ENCODE peak calls at places on chromosomes 3 and 15, in four cellular contexts. A is T1000; T is activated naive CD4-positive, alpha-beta T cell; R is hypothalamus. S is an unnamed sample.

GRCh38 chr3:10927551-10927950 is 65.0 kb upstream of the SLC6A1 start:
- DNase-seq in A (no peak), T (no peak), R (no peak), S (no peak)

GRCh38 chr3:160134964-160135363 is 90.3 kb upstream of the C3orf80 start:
- DNase-seq in A (no peak), T (no peak), R (no peak), S (peak)

GRCh38 chr15:66084704-66085103 is 168.8 kb downstream of the MEGF11 start:
- DNase-seq in A (no peak), T (no peak), R (no peak), S (no peak)

GRCh38 chr3:52121459-52121795 is 32.8 kb downstream of the POC1A start:
- DNase-seq in A (no peak), T (no peak), R (no peak), S (no peak)

GRCh38 chr3:31102196-31102879 is 207.9 kb upstream of the GADL1 start:
- DNase-seq in A (no peak), T (no peak), R (no peak), S (no peak)

GRCh38 chr3:165800970-165801369 is 36.3 kb downstream of the BCHE start:
- DNase-seq in A (no peak), T (no peak), R (no peak), S (no peak)

GRCh38 chr3:142694225-142694624 is 29.6 kb upstream of the TRPC1 start:
- DNase-seq in A (no peak), T (no peak), R (no peak), S (no peak)

GRCh38 chr15:48297668-48298067 is 33.6 kb upstream of the DUT start:
- DNase-seq in A (no peak), T (no peak), R (no peak), S (no peak)

GRCh38 chr3:179266701-179267211 is 15.8 kb upstream of the KCNMB3 start:
- DNase-seq in A (no peak), T (no peak), R (no peak), S (no peak)

GRCh38 chr15:66646308-66646707 is 55.7 kb upstream of the SMAD6 start:
- DNase-seq in A (no peak), T (no peak), R (no peak), S (no peak)

GRCh38 chr15:101029971-101030661 is 111.0 kb downstream of the LRRK1 start:
- DNase-seq in A (no peak), T (no peak), R (no peak), S (no peak)

GRCh38 chr15:61034793-61035710 is 194.1 kb downstream of the RORA start:
- DNase-seq in A (no peak), T (no peak), R (no peak), S (no peak)

GRCh38 chr3:36457667-36458066 is 77.4 kb downstream of the STAC start:
- DNase-seq in A (no peak), T (no peak), R (no peak), S (peak)

GRCh38 chr3:50263443-50264388 is 5.2 kb upstream of the SEMA3B start:
- DNase-seq in A (no peak), T (no peak), R (no peak), S (no peak)

GRCh38 chr15:69446947-69447346 is 5.7 kb upstream of the RPLP1 start:
- DNase-seq in A (no peak), T (no peak), R (no peak), S (no peak)

GRCh38 chr15:68499620-68500312 is 67.8 kb upstream of the ITGA11 start:
- DNase-seq in A (no peak), T (no peak), R (no peak), S (no peak)

GRCh38 chr3:178420033-178420432 is 116.2 kb upstream of the KCNMB2 start:
- DNase-seq in A (no peak), T (no peak), R (no peak), S (no peak)

GRCh38 chr3:25143356-25143704 is 284.7 kb upstream of the RARB start:
- DNase-seq in A (no peak), T (no peak), R (no peak), S (no peak)

GRCh38 chr15:64107337-64107736 is 11.6 kb downstream of the SNX1 start:
- DNase-seq in A (no peak), T (no peak), R (no peak), S (no peak)

GRCh38 chr3:178597388-178597787 is 61.2 kb downstream of the KCNMB2 start:
- DNase-seq in A (no peak), T (no peak), R (no peak), S (no peak)

GRCh38 chr3:8843347-8843746 is 73.9 kb upstream of the OXTR start:
- DNase-seq in A (no peak), T (no peak), R (no peak), S (no peak)

GRCh38 chr15:58447244-58448010 is 15.6 kb downstream of the LIPC start:
- DNase-seq in A (no peak), T (no peak), R (no peak), S (no peak)

GRCh38 chr15:65530318-65531111 is at the start of gene HACD3:
- DNase-seq in A (peak), T (peak), R (peak), S (peak)